ENCODE peak calls at places on chromosomes 11 and 22, in six cellular contexts. One of them, this sample, is unnamed.

GRCh38 chr11:75428301-75428724 is 4.7 kb downstream of the KLHL35 start:
- DNase-seq in activated CD4-positive, alpha-beta T cell treated with anti-CD3 and anti-CD28 coated beads, Interleukin-2, amount 50 U/mL, for 24 hours: no peak
- DNase-seq in foreskin fibroblast: peak
- DNase-seq in uterus: peak
- DNase-seq in activated T-cell treated with anti-CD3 and anti-CD28 coated beads for 24 hours: peak
- DNase-seq in CD8-positive, alpha-beta memory T cell: peak
- DNase-seq in this sample: peak

GRCh38 chr11:118171274-118172062 is 5.0 kb downstream of the SCN2B start:
- DNase-seq in activated CD4-positive, alpha-beta T cell treated with anti-CD3 and anti-CD28 coated beads, Interleukin-2, amount 50 U/mL, for 24 hours: peak
- DNase-seq in foreskin fibroblast: peak
- DNase-seq in uterus: peak
- DNase-seq in activated T-cell treated with anti-CD3 and anti-CD28 coated beads for 24 hours: peak
- DNase-seq in CD8-positive, alpha-beta memory T cell: peak
- DNase-seq in this sample: peak

GRCh38 chr11:121930004-121930965 is 185.7 kb downstream of the BLID start:
- DNase-seq in activated CD4-positive, alpha-beta T cell treated with anti-CD3 and anti-CD28 coated beads, Interleukin-2, amount 50 U/mL, for 24 hours: no peak
- DNase-seq in foreskin fibroblast: no peak
- DNase-seq in uterus: no peak
- DNase-seq in activated T-cell treated with anti-CD3 and anti-CD28 coated beads for 24 hours: no peak
- DNase-seq in CD8-positive, alpha-beta memory T cell: no peak
- DNase-seq in this sample: no peak

GRCh38 chr11:44404736-44405395 is 94.9 kb upstream of the ALX4 start:
- DNase-seq in activated CD4-positive, alpha-beta T cell treated with anti-CD3 and anti-CD28 coated beads, Interleukin-2, amount 50 U/mL, for 24 hours: no peak
- DNase-seq in foreskin fibroblast: no peak
- DNase-seq in uterus: no peak
- DNase-seq in activated T-cell treated with anti-CD3 and anti-CD28 coated beads for 24 hours: no peak
- DNase-seq in CD8-positive, alpha-beta memory T cell: no peak
- DNase-seq in this sample: no peak

GRCh38 chr11:114477946-114478537 is 38.8 kb downstream of the REXO2 start:
- DNase-seq in activated CD4-positive, alpha-beta T cell treated with anti-CD3 and anti-CD28 coated beads, Interleukin-2, amount 50 U/mL, for 24 hours: no peak
- DNase-seq in foreskin fibroblast: no peak
- DNase-seq in uterus: no peak
- DNase-seq in activated T-cell treated with anti-CD3 and anti-CD28 coated beads for 24 hours: no peak
- DNase-seq in CD8-positive, alpha-beta memory T cell: no peak
- DNase-seq in this sample: no peak

GRCh38 chr11:18705651-18706281 is 7.2 kb downstream of the TMEM86A start:
- DNase-seq in activated CD4-positive, alpha-beta T cell treated with anti-CD3 and anti-CD28 coated beads, Interleukin-2, amount 50 U/mL, for 24 hours: no peak
- DNase-seq in foreskin fibroblast: no peak
- DNase-seq in uterus: peak
- DNase-seq in activated T-cell treated with anti-CD3 and anti-CD28 coated beads for 24 hours: no peak
- DNase-seq in CD8-positive, alpha-beta memory T cell: no peak
- DNase-seq in this sample: no peak

GRCh38 chr11:119520966-119521365 is 98.0 kb upstream of the THY1 start:
- DNase-seq in activated CD4-positive, alpha-beta T cell treated with anti-CD3 and anti-CD28 coated beads, Interleukin-2, amount 50 U/mL, for 24 hours: no peak
- DNase-seq in foreskin fibroblast: no peak
- DNase-seq in uterus: no peak
- DNase-seq in activated T-cell treated with anti-CD3 and anti-CD28 coated beads for 24 hours: no peak
- DNase-seq in CD8-positive, alpha-beta memory T cell: no peak
- DNase-seq in this sample: peak

GRCh38 chr11:48004456-48004855 is 24.1 kb downstream of the PTPRJ start:
- DNase-seq in activated CD4-positive, alpha-beta T cell treated with anti-CD3 and anti-CD28 coated beads, Interleukin-2, amount 50 U/mL, for 24 hours: no peak
- DNase-seq in foreskin fibroblast: no peak
- DNase-seq in uterus: no peak
- DNase-seq in activated T-cell treated with anti-CD3 and anti-CD28 coated beads for 24 hours: no peak
- DNase-seq in CD8-positive, alpha-beta memory T cell: no peak
- DNase-seq in this sample: peak

GRCh38 chr11:36583667-36584066 is 10.6 kb upstream of the IFTAP start:
- DNase-seq in activated CD4-positive, alpha-beta T cell treated with anti-CD3 and anti-CD28 coated beads, Interleukin-2, amount 50 U/mL, for 24 hours: no peak
- DNase-seq in foreskin fibroblast: no peak
- DNase-seq in uterus: no peak
- DNase-seq in activated T-cell treated with anti-CD3 and anti-CD28 coated beads for 24 hours: no peak
- DNase-seq in CD8-positive, alpha-beta memory T cell: no peak
- DNase-seq in this sample: no peak

GRCh38 chr11:117796456-117797428 is at the start of gene DSCAML1:
- DNase-seq in activated CD4-positive, alpha-beta T cell treated with anti-CD3 and anti-CD28 coated beads, Interleukin-2, amount 50 U/mL, for 24 hours: no peak
- DNase-seq in foreskin fibroblast: no peak
- DNase-seq in uterus: no peak
- DNase-seq in activated T-cell treated with anti-CD3 and anti-CD28 coated beads for 24 hours: peak
- DNase-seq in CD8-positive, alpha-beta memory T cell: peak
- DNase-seq in this sample: peak

GRCh38 chr11:34331329-34331728 is 26.5 kb downstream of the ABTB2 start:
- DNase-seq in activated CD4-positive, alpha-beta T cell treated with anti-CD3 and anti-CD28 coated beads, Interleukin-2, amount 50 U/mL, for 24 hours: no peak
- DNase-seq in foreskin fibroblast: peak
- DNase-seq in uterus: no peak
- DNase-seq in activated T-cell treated with anti-CD3 and anti-CD28 coated beads for 24 hours: no peak
- DNase-seq in CD8-positive, alpha-beta memory T cell: no peak
- DNase-seq in this sample: no peak

GRCh38 chr11:11786234-11786633 is 55.5 kb upstream of the USP47 start:
- DNase-seq in activated CD4-positive, alpha-beta T cell treated with anti-CD3 and anti-CD28 coated beads, Interleukin-2, amount 50 U/mL, for 24 hours: no peak
- DNase-seq in foreskin fibroblast: no peak
- DNase-seq in uterus: no peak
- DNase-seq in activated T-cell treated with anti-CD3 and anti-CD28 coated beads for 24 hours: no peak
- DNase-seq in CD8-positive, alpha-beta memory T cell: no peak
- DNase-seq in this sample: no peak

GRCh38 chr11:118908931-118909618 is 16.7 kb downstream of the BCL9L start:
- DNase-seq in activated CD4-positive, alpha-beta T cell treated with anti-CD3 and anti-CD28 coated beads, Interleukin-2, amount 50 U/mL, for 24 hours: no peak
- DNase-seq in foreskin fibroblast: peak
- DNase-seq in uterus: peak
- DNase-seq in activated T-cell treated with anti-CD3 and anti-CD28 coated beads for 24 hours: no peak
- DNase-seq in CD8-positive, alpha-beta memory T cell: no peak
- DNase-seq in this sample: peak

GRCh38 chr11:112294688-112295340 is 34.2 kb upstream of the PLET1 start:
- DNase-seq in activated CD4-positive, alpha-beta T cell treated with anti-CD3 and anti-CD28 coated beads, Interleukin-2, amount 50 U/mL, for 24 hours: no peak
- DNase-seq in foreskin fibroblast: no peak
- DNase-seq in uterus: no peak
- DNase-seq in activated T-cell treated with anti-CD3 and anti-CD28 coated beads for 24 hours: no peak
- DNase-seq in CD8-positive, alpha-beta memory T cell: no peak
- DNase-seq in this sample: no peak

GRCh38 chr11:88886796-88887195 is 179.0 kb downstream of the GRM5 start:
- DNase-seq in activated CD4-positive, alpha-beta T cell treated with anti-CD3 and anti-CD28 coated beads, Interleukin-2, amount 50 U/mL, for 24 hours: no peak
- DNase-seq in foreskin fibroblast: peak
- DNase-seq in uterus: no peak
- DNase-seq in activated T-cell treated with anti-CD3 and anti-CD28 coated beads for 24 hours: no peak
- DNase-seq in CD8-positive, alpha-beta memory T cell: peak
- DNase-seq in this sample: no peak

GRCh38 chr11:121652982-121653381 is 200.2 kb upstream of the SORL1-AS1 start:
- DNase-seq in activated CD4-positive, alpha-beta T cell treated with anti-CD3 and anti-CD28 coated beads, Interleukin-2, amount 50 U/mL, for 24 hours: no peak
- DNase-seq in foreskin fibroblast: no peak
- DNase-seq in uterus: no peak
- DNase-seq in activated T-cell treated with anti-CD3 and anti-CD28 coated beads for 24 hours: no peak
- DNase-seq in CD8-positive, alpha-beta memory T cell: no peak
- DNase-seq in this sample: no peak

GRCh38 chr11:86571273-86571948 is 101.0 kb downstream of the ME3 start:
- DNase-seq in activated CD4-positive, alpha-beta T cell treated with anti-CD3 and anti-CD28 coated beads, Interleukin-2, amount 50 U/mL, for 24 hours: no peak
- DNase-seq in foreskin fibroblast: no peak
- DNase-seq in uterus: no peak
- DNase-seq in activated T-cell treated with anti-CD3 and anti-CD28 coated beads for 24 hours: no peak
- DNase-seq in CD8-positive, alpha-beta memory T cell: no peak
- DNase-seq in this sample: no peak

GRCh38 chr11:120710354-120711187 is 199.0 kb downstream of the GRIK4 start:
- DNase-seq in activated CD4-positive, alpha-beta T cell treated with anti-CD3 and anti-CD28 coated beads, Interleukin-2, amount 50 U/mL, for 24 hours: no peak
- DNase-seq in foreskin fibroblast: peak
- DNase-seq in uterus: peak
- DNase-seq in activated T-cell treated with anti-CD3 and anti-CD28 coated beads for 24 hours: no peak
- DNase-seq in CD8-positive, alpha-beta memory T cell: no peak
- DNase-seq in this sample: no peak

GRCh38 chr22:23772315-23773246 is at the start of gene MMP11:
- DNase-seq in activated CD4-positive, alpha-beta T cell treated with anti-CD3 and anti-CD28 coated beads, Interleukin-2, amount 50 U/mL, for 24 hours: no peak
- DNase-seq in foreskin fibroblast: no peak
- DNase-seq in uterus: peak
- DNase-seq in activated T-cell treated with anti-CD3 and anti-CD28 coated beads for 24 hours: no peak
- DNase-seq in CD8-positive, alpha-beta memory T cell: peak
- DNase-seq in this sample: no peak

GRCh38 chr22:33894515-33894914 is 25.8 kb downstream of the LARGE1 start:
- DNase-seq in activated CD4-positive, alpha-beta T cell treated with anti-CD3 and anti-CD28 coated beads, Interleukin-2, amount 50 U/mL, for 24 hours: no peak
- DNase-seq in foreskin fibroblast: no peak
- DNase-seq in uterus: no peak
- DNase-seq in activated T-cell treated with anti-CD3 and anti-CD28 coated beads for 24 hours: no peak
- DNase-seq in CD8-positive, alpha-beta memory T cell: no peak
- DNase-seq in this sample: no peak

GRCh38 chr11:78045851-78046485 is 17.7 kb upstream of the THRSP start:
- DNase-seq in activated CD4-positive, alpha-beta T cell treated with anti-CD3 and anti-CD28 coated beads, Interleukin-2, amount 50 U/mL, for 24 hours: peak
- DNase-seq in foreskin fibroblast: peak
- DNase-seq in uterus: peak
- DNase-seq in activated T-cell treated with anti-CD3 and anti-CD28 coated beads for 24 hours: peak
- DNase-seq in CD8-positive, alpha-beta memory T cell: peak
- DNase-seq in this sample: peak

GRCh38 chr22:47278655-47279054 is 516.2 kb downstream of the TBC1D22A start:
- DNase-seq in activated CD4-positive, alpha-beta T cell treated with anti-CD3 and anti-CD28 coated beads, Interleukin-2, amount 50 U/mL, for 24 hours: no peak
- DNase-seq in foreskin fibroblast: no peak
- DNase-seq in uterus: no peak
- DNase-seq in activated T-cell treated with anti-CD3 and anti-CD28 coated beads for 24 hours: no peak
- DNase-seq in CD8-positive, alpha-beta memory T cell: peak
- DNase-seq in this sample: no peak

GRCh38 chr11:33899383-33900037 is 7.6 kb upstream of the LMO2 start:
- DNase-seq in activated CD4-positive, alpha-beta T cell treated with anti-CD3 and anti-CD28 coated beads, Interleukin-2, amount 50 U/mL, for 24 hours: no peak
- DNase-seq in foreskin fibroblast: peak
- DNase-seq in uterus: peak
- DNase-seq in activated T-cell treated with anti-CD3 and anti-CD28 coated beads for 24 hours: no peak
- DNase-seq in CD8-positive, alpha-beta memory T cell: no peak
- DNase-seq in this sample: peak

GRCh38 chr11:134527382-134528243 is 115.6 kb upstream of the B3GAT1 start:
- DNase-seq in activated CD4-positive, alpha-beta T cell treated with anti-CD3 and anti-CD28 coated beads, Interleukin-2, amount 50 U/mL, for 24 hours: no peak
- DNase-seq in foreskin fibroblast: no peak
- DNase-seq in uterus: peak
- DNase-seq in activated T-cell treated with anti-CD3 and anti-CD28 coated beads for 24 hours: no peak
- DNase-seq in CD8-positive, alpha-beta memory T cell: peak
- DNase-seq in this sample: no peak

GRCh38 chr11:119476666-119477331 is 53.8 kb upstream of the THY1 start:
- DNase-seq in activated CD4-positive, alpha-beta T cell treated with anti-CD3 and anti-CD28 coated beads, Interleukin-2, amount 50 U/mL, for 24 hours: no peak
- DNase-seq in foreskin fibroblast: no peak
- DNase-seq in uterus: no peak
- DNase-seq in activated T-cell treated with anti-CD3 and anti-CD28 coated beads for 24 hours: no peak
- DNase-seq in CD8-positive, alpha-beta memory T cell: no peak
- DNase-seq in this sample: no peak

GRCh38 chr11:126871792-126872191 is 128.8 kb downstream of the KIRREL3 start:
- DNase-seq in activated CD4-positive, alpha-beta T cell treated with anti-CD3 and anti-CD28 coated beads, Interleukin-2, amount 50 U/mL, for 24 hours: no peak
- DNase-seq in foreskin fibroblast: peak
- DNase-seq in uterus: no peak
- DNase-seq in activated T-cell treated with anti-CD3 and anti-CD28 coated beads for 24 hours: no peak
- DNase-seq in CD8-positive, alpha-beta memory T cell: no peak
- DNase-seq in this sample: no peak

GRCh38 chr11:103315248-103315647 is 206.0 kb downstream of the DYNC2H1 start:
- DNase-seq in activated CD4-positive, alpha-beta T cell treated with anti-CD3 and anti-CD28 coated beads, Interleukin-2, amount 50 U/mL, for 24 hours: no peak
- DNase-seq in foreskin fibroblast: no peak
- DNase-seq in uterus: no peak
- DNase-seq in activated T-cell treated with anti-CD3 and anti-CD28 coated beads for 24 hours: no peak
- DNase-seq in CD8-positive, alpha-beta memory T cell: no peak
- DNase-seq in this sample: no peak

GRCh38 chr11:127651888-127652221 is 651.3 kb upstream of the KIRREL3 start:
- DNase-seq in activated CD4-positive, alpha-beta T cell treated with anti-CD3 and anti-CD28 coated beads, Interleukin-2, amount 50 U/mL, for 24 hours: no peak
- DNase-seq in foreskin fibroblast: no peak
- DNase-seq in uterus: no peak
- DNase-seq in activated T-cell treated with anti-CD3 and anti-CD28 coated beads for 24 hours: no peak
- DNase-seq in CD8-positive, alpha-beta memory T cell: no peak
- DNase-seq in this sample: no peak

GRCh38 chr11:85976525-85976924 is 92.4 kb downstream of the PICALM start:
- DNase-seq in activated CD4-positive, alpha-beta T cell treated with anti-CD3 and anti-CD28 coated beads, Interleukin-2, amount 50 U/mL, for 24 hours: no peak
- DNase-seq in foreskin fibroblast: no peak
- DNase-seq in uterus: no peak
- DNase-seq in activated T-cell treated with anti-CD3 and anti-CD28 coated beads for 24 hours: no peak
- DNase-seq in CD8-positive, alpha-beta memory T cell: no peak
- DNase-seq in this sample: no peak

GRCh38 chr22:47071078-47071811 is 308.8 kb downstream of the TBC1D22A start:
- DNase-seq in activated CD4-positive, alpha-beta T cell treated with anti-CD3 and anti-CD28 coated beads, Interleukin-2, amount 50 U/mL, for 24 hours: no peak
- DNase-seq in foreskin fibroblast: no peak
- DNase-seq in uterus: no peak
- DNase-seq in activated T-cell treated with anti-CD3 and anti-CD28 coated beads for 24 hours: no peak
- DNase-seq in CD8-positive, alpha-beta memory T cell: no peak
- DNase-seq in this sample: no peak

GRCh38 chr11:23021287-23021863 is 161.1 kb upstream of the CCDC179 start:
- DNase-seq in activated CD4-positive, alpha-beta T cell treated with anti-CD3 and anti-CD28 coated beads, Interleukin-2, amount 50 U/mL, for 24 hours: no peak
- DNase-seq in foreskin fibroblast: peak
- DNase-seq in uterus: no peak
- DNase-seq in activated T-cell treated with anti-CD3 and anti-CD28 coated beads for 24 hours: no peak
- DNase-seq in CD8-positive, alpha-beta memory T cell: no peak
- DNase-seq in this sample: no peak

GRCh38 chr11:130448416-130449068 is at the start of gene ADAMTS15:
- DNase-seq in activated CD4-positive, alpha-beta T cell treated with anti-CD3 and anti-CD28 coated beads, Interleukin-2, amount 50 U/mL, for 24 hours: no peak
- DNase-seq in foreskin fibroblast: peak
- DNase-seq in uterus: peak
- DNase-seq in activated T-cell treated with anti-CD3 and anti-CD28 coated beads for 24 hours: no peak
- DNase-seq in CD8-positive, alpha-beta memory T cell: no peak
- DNase-seq in this sample: peak

GRCh38 chr11:17750013-17750816 is 15.6 kb downstream of the KCNC1 start:
- DNase-seq in activated CD4-positive, alpha-beta T cell treated with anti-CD3 and anti-CD28 coated beads, Interleukin-2, amount 50 U/mL, for 24 hours: no peak
- DNase-seq in foreskin fibroblast: no peak
- DNase-seq in uterus: no peak
- DNase-seq in activated T-cell treated with anti-CD3 and anti-CD28 coated beads for 24 hours: no peak
- DNase-seq in CD8-positive, alpha-beta memory T cell: peak
- DNase-seq in this sample: no peak

GRCh38 chr22:18970948-18971315 is 34.8 kb upstream of the PRODH start:
- DNase-seq in activated CD4-positive, alpha-beta T cell treated with anti-CD3 and anti-CD28 coated beads, Interleukin-2, amount 50 U/mL, for 24 hours: no peak
- DNase-seq in foreskin fibroblast: no peak
- DNase-seq in uterus: no peak
- DNase-seq in activated T-cell treated with anti-CD3 and anti-CD28 coated beads for 24 hours: no peak
- DNase-seq in CD8-positive, alpha-beta memory T cell: no peak
- DNase-seq in this sample: peak

This sample was measured in posterior cingulate gyrus.